ENCODE peak calls at places on chromosomes 2 and 18, in ten cellular contexts. One of them, this sample, is unnamed.

GRCh38 chr2:16104345-16105177 is 164.2 kb downstream of the MYCN start:
- DNase-seq in spleen: no peak
- DNase-seq in K562: no peak
- DNase-seq in sigmoid colon: no peak
- DNase-seq in HCT116: no peak
- DNase-seq in H1: peak; percentile 49
- DNase-seq in Panc1: no peak
- DNase-seq in breast epithelium: no peak
- DNase-seq in transverse colon: no peak
- DNase-seq in prostate gland: no peak
- DNase-seq in this sample: no peak

GRCh38 chr18:62717850-62718229 is 2.5 kb downstream of the PHLPP1 start:
- DNase-seq in prostate gland: no peak
- DNase-seq in spleen: no peak
- DNase-seq in H1: no peak
- DNase-seq in breast epithelium: no peak
- DNase-seq in transverse colon: no peak
- DNase-seq in Panc1: no peak
- DNase-seq in sigmoid colon: no peak
- DNase-seq in HCT116: no peak
- DNase-seq in K562: no peak
- DNase-seq in this sample: no peak

GRCh38 chr2:230913406-230913805 is 11.6 kb downstream of the GPR55 start:
- DNase-seq in sigmoid colon: peak; percentile 77
- DNase-seq in Panc1: no peak
- DNase-seq in HCT116: peak; percentile 15
- DNase-seq in K562: peak; percentile 56
- DNase-seq in prostate gland: no peak
- DNase-seq in H1: no peak
- DNase-seq in spleen: peak; percentile 78
- DNase-seq in transverse colon: peak; percentile 76
- DNase-seq in breast epithelium: no peak
- DNase-seq in this sample: no peak

GRCh38 chr2:45483997-45484396 is 127.1 kb downstream of the SRBD1 start:
- DNase-seq in breast epithelium: no peak
- DNase-seq in H1: no peak
- DNase-seq in HCT116: peak; percentile 4
- DNase-seq in prostate gland: no peak
- DNase-seq in Panc1: no peak
- DNase-seq in transverse colon: no peak
- DNase-seq in K562: no peak
- DNase-seq in spleen: no peak
- DNase-seq in sigmoid colon: no peak
- DNase-seq in this sample: no peak

GRCh38 chr18:21303445-21303844 is 61.4 kb downstream of the GREB1L start:
- DNase-seq in prostate gland: no peak
- DNase-seq in breast epithelium: no peak
- DNase-seq in H1: no peak
- DNase-seq in K562: no peak
- DNase-seq in sigmoid colon: no peak
- DNase-seq in transverse colon: no peak
- DNase-seq in Panc1: no peak
- DNase-seq in HCT116: peak; percentile 29
- DNase-seq in spleen: no peak
- DNase-seq in this sample: no peak

GRCh38 chr2:237882510-237883481 is 23.4 kb downstream of the RAMP1 start:
- DNase-seq in prostate gland: no peak
- DNase-seq in H1: no peak
- DNase-seq in HCT116: no peak
- DNase-seq in K562: no peak
- DNase-seq in breast epithelium: peak; percentile 34
- DNase-seq in sigmoid colon: peak; percentile 87
- DNase-seq in transverse colon: no peak
- DNase-seq in spleen: peak; percentile 59
- DNase-seq in Panc1: no peak
- DNase-seq in this sample: no peak

GRCh38 chr2:171703574-171704347 is 16.5 kb downstream of the DYNC1I2 start:
- DNase-seq in transverse colon: no peak
- DNase-seq in HCT116: peak; percentile 29
- DNase-seq in Panc1: no peak
- DNase-seq in K562: peak; percentile 59
- DNase-seq in spleen: no peak
- DNase-seq in sigmoid colon: no peak
- DNase-seq in prostate gland: no peak
- DNase-seq in breast epithelium: no peak
- DNase-seq in H1: no peak
- DNase-seq in this sample: no peak

GRCh38 chr18:77114564-77115391 is 17.8 kb downstream of the MBP start:
- DNase-seq in HCT116: no peak
- DNase-seq in spleen: peak; percentile 95
- DNase-seq in sigmoid colon: peak; percentile 91
- DNase-seq in K562: peak; percentile 15
- DNase-seq in transverse colon: peak; percentile 83
- DNase-seq in H1: no peak
- DNase-seq in Panc1: no peak
- DNase-seq in prostate gland: peak; percentile 93
- DNase-seq in breast epithelium: peak; percentile 64
- DNase-seq in this sample: peak; percentile 99

GRCh38 chr2:105760639-105761337 is 16.1 kb downstream of the NCK2 start:
- DNase-seq in spleen: no peak
- DNase-seq in prostate gland: no peak
- DNase-seq in sigmoid colon: no peak
- DNase-seq in HCT116: no peak
- DNase-seq in K562: no peak
- DNase-seq in H1: no peak
- DNase-seq in transverse colon: no peak
- DNase-seq in Panc1: no peak
- DNase-seq in breast epithelium: no peak
- DNase-seq in this sample: no peak

GRCh38 chr2:13572466-13572865 is 855.7 kb downstream of the TRIB2 start:
- DNase-seq in Panc1: no peak
- DNase-seq in H1: no peak
- DNase-seq in spleen: no peak
- DNase-seq in transverse colon: no peak
- DNase-seq in HCT116: no peak
- DNase-seq in breast epithelium: no peak
- DNase-seq in K562: no peak
- DNase-seq in sigmoid colon: no peak
- DNase-seq in prostate gland: no peak
- DNase-seq in this sample: no peak

GRCh38 chr2:13576634-13577033 is 859.9 kb downstream of the TRIB2 start:
- DNase-seq in Panc1: no peak
- DNase-seq in HCT116: no peak
- DNase-seq in prostate gland: no peak
- DNase-seq in transverse colon: no peak
- DNase-seq in sigmoid colon: no peak
- DNase-seq in H1: no peak
- DNase-seq in breast epithelium: no peak
- DNase-seq in spleen: no peak
- DNase-seq in K562: no peak
- DNase-seq in this sample: no peak

GRCh38 chr2:13578547-13578946 is 861.8 kb downstream of the TRIB2 start:
- DNase-seq in Panc1: no peak
- DNase-seq in K562: no peak
- DNase-seq in HCT116: no peak
- DNase-seq in sigmoid colon: no peak
- DNase-seq in H1: no peak
- DNase-seq in transverse colon: no peak
- DNase-seq in breast epithelium: no peak
- DNase-seq in spleen: no peak
- DNase-seq in prostate gland: no peak
- DNase-seq in this sample: no peak

GRCh38 chr2:13574831-13575230 is 858.1 kb downstream of the TRIB2 start:
- DNase-seq in Panc1: no peak
- DNase-seq in K562: no peak
- DNase-seq in H1: no peak
- DNase-seq in transverse colon: no peak
- DNase-seq in spleen: no peak
- DNase-seq in breast epithelium: no peak
- DNase-seq in prostate gland: no peak
- DNase-seq in HCT116: no peak
- DNase-seq in sigmoid colon: no peak
- DNase-seq in this sample: no peak
- H3K9me3 ChIP-seq in Panc1: no peaks in the 10 kb centered on the region
- H3K9me3 ChIP-seq in K562: no peaks in the 10 kb centered on the region
- H3K9me3 ChIP-seq in H1: no peaks in the 10 kb centered on the region
- H3K9me3 ChIP-seq in transverse colon: no peaks in the 10 kb centered on the region
- H3K9me3 ChIP-seq in spleen: no peaks in the 10 kb centered on the region
- H3K9me3 ChIP-seq in breast epithelium: no peaks in the 10 kb centered on the region
- H3K9me3 ChIP-seq in prostate gland: no peaks in the 10 kb centered on the region
- H3K9me3 ChIP-seq in HCT116: peaks cover 24% of the 10 kb centered on the region
- H3K9me3 ChIP-seq in sigmoid colon: no peaks in the 10 kb centered on the region
- H3K9me3 ChIP-seq in this sample: no peaks in the 10 kb centered on the region

DNA sequence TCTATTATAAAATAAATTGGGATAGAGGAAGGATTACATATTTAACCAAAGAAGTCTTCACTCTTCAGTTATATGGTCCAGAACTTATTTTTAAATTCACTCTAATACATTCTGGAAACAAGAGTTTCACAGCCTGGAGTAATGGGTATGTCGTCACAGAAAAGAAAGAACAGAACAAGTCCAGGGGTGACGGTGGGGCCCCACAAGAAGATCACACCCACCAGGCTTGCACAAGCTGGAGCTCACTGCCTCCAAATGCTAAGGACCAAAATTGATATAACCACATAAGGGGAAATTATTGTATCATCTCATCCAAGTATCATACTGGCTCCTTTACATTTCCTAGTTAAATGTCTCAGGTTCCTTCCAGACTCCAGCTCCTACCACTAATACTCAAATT is 11.3 kb downstream of the LRPPRC start:
- DNase-seq in K562: no peak
- DNase-seq in prostate gland: no peak
- DNase-seq in sigmoid colon: no peak
- DNase-seq in H1: no peak
- DNase-seq in Panc1: no peak
- DNase-seq in transverse colon: no peak
- DNase-seq in HCT116: no peak
- DNase-seq in breast epithelium: no peak
- DNase-seq in spleen: no peak
- DNase-seq in this sample: no peak
- TF ChIP-seq POLR2AphosphoS5 in K562: no peak
- TF ChIP-seq POLR2AphosphoS5 in prostate gland: no peak
- TF ChIP-seq POLR2AphosphoS5 in sigmoid colon: no peak
- TF ChIP-seq POLR2AphosphoS5 in H1: no peak
- TF ChIP-seq POLR2AphosphoS5 in Panc1: no peak
- TF ChIP-seq POLR2AphosphoS5 in transverse colon: no peak
- TF ChIP-seq POLR2AphosphoS5 in HCT116: no peak
- TF ChIP-seq POLR2AphosphoS5 in breast epithelium: no peak
- TF ChIP-seq POLR2AphosphoS5 in spleen: no peak
- TF ChIP-seq POLR2AphosphoS5 in this sample: no peak

GRCh38 chr2:135657806-135658582 is 83.7 kb upstream of the UBXN4 start:
- DNase-seq in sigmoid colon: no peak
- DNase-seq in Panc1: no peak
- DNase-seq in spleen: no peak
- DNase-seq in H1: no peak
- DNase-seq in HCT116: no peak
- DNase-seq in prostate gland: no peak
- DNase-seq in transverse colon: no peak
- DNase-seq in breast epithelium: no peak
- DNase-seq in K562: no peak
- DNase-seq in this sample: no peak
- H3K27ac ChIP-seq in sigmoid colon: no peak overlapping the region
- H3K27ac ChIP-seq in Panc1: no peak overlapping the region
- H3K27ac ChIP-seq in spleen: no peak overlapping the region
- H3K27ac ChIP-seq in H1: no peak overlapping the region
- H3K27ac ChIP-seq in HCT116: no peak overlapping the region
- H3K27ac ChIP-seq in prostate gland: no peak overlapping the region
- H3K27ac ChIP-seq in transverse colon: no peak overlapping the region
- H3K27ac ChIP-seq in breast epithelium: no peak overlapping the region
- H3K27ac ChIP-seq in K562: no peak overlapping the region
- H3K27ac ChIP-seq in this sample: no peak overlapping the region

GRCh38 chr2:108575132-108575966 is 41.1 kb downstream of the LIMS1 start:
- DNase-seq in transverse colon: no peak
- DNase-seq in Panc1: no peak
- DNase-seq in H1: no peak
- DNase-seq in HCT116: no peak
- DNase-seq in K562: no peak
- DNase-seq in spleen: no peak
- DNase-seq in prostate gland: no peak
- DNase-seq in sigmoid colon: no peak
- DNase-seq in breast epithelium: no peak
- DNase-seq in this sample: no peak
- H3K9me3 ChIP-seq in transverse colon: no peaks in the 10 kb centered on the region
- H3K9me3 ChIP-seq in Panc1: no peaks in the 10 kb centered on the region
- H3K9me3 ChIP-seq in H1: no peaks in the 10 kb centered on the region
- H3K9me3 ChIP-seq in HCT116: no peaks in the 10 kb centered on the region
- H3K9me3 ChIP-seq in K562: no peaks in the 10 kb centered on the region
- H3K9me3 ChIP-seq in spleen: no peaks in the 10 kb centered on the region
- H3K9me3 ChIP-seq in prostate gland: no peaks in the 10 kb centered on the region
- H3K9me3 ChIP-seq in sigmoid colon: no peaks in the 10 kb centered on the region
- H3K9me3 ChIP-seq in breast epithelium: no peaks in the 10 kb centered on the region
- H3K9me3 ChIP-seq in this sample: no peaks in the 10 kb centered on the region

GRCh38 chr18:30862900-30863299 is 179.6 kb downstream of the DSC3 start:
- DNase-seq in breast epithelium: no peak
- DNase-seq in sigmoid colon: no peak
- DNase-seq in K562: peak; percentile 11
- DNase-seq in H1: no peak
- DNase-seq in transverse colon: no peak
- DNase-seq in Panc1: no peak
- DNase-seq in spleen: no peak
- DNase-seq in prostate gland: no peak
- DNase-seq in HCT116: no peak
- DNase-seq in this sample: no peak
- TF ChIP-seq POLR2AphosphoS5 in breast epithelium: no peak
- TF ChIP-seq POLR2AphosphoS5 in sigmoid colon: no peak
- TF ChIP-seq POLR2AphosphoS5 in K562: no peak
- TF ChIP-seq POLR2AphosphoS5 in H1: no peak
- TF ChIP-seq POLR2AphosphoS5 in transverse colon: no peak
- TF ChIP-seq POLR2AphosphoS5 in Panc1: no peak
- TF ChIP-seq POLR2AphosphoS5 in spleen: no peak
- TF ChIP-seq POLR2AphosphoS5 in prostate gland: no peak
- TF ChIP-seq POLR2AphosphoS5 in HCT116: no peak
- TF ChIP-seq POLR2AphosphoS5 in this sample: no peak

DNA sequence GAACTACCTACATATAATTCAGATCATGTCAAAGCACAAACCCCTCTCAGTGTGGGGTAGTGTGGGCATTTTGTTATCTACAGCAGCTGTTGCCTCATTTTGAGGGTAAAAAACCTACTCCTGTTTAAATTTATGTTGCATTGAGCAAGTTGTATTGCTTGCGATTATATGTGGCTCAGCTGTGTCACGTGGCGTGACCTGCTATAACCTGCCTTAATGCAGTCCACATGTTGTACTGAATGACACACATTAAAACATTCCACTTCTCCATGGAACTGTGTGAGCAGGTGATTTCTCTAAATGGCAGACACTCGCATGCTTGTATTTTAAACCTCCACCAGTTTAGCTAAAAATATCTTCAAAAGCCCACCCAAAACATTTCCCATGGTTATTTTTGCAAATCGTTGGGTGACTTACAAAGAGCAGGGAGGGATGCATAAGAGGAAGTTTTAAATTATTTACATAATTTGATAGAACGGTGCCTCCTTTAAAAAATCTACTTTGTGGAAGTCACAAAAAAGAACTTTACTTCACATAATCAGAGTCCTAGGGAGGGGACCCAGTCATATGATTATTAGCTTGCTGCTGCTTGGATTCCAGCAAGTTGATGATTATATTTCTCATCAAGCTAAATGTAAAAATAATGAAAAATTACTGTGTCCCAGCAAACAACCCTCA is 163.3 kb upstream of the ZEB2 start:
- DNase-seq in H1: no peak
- DNase-seq in HCT116: no peak
- DNase-seq in K562: no peak
- DNase-seq in prostate gland: no peak
- DNase-seq in spleen: no peak
- DNase-seq in Panc1: no peak
- DNase-seq in breast epithelium: no peak
- DNase-seq in transverse colon: no peak
- DNase-seq in sigmoid colon: no peak
- DNase-seq in this sample: no peak
- H3K27ac ChIP-seq in H1: no peak overlapping the region
- H3K27ac ChIP-seq in HCT116: no peak overlapping the region
- H3K27ac ChIP-seq in K562: peak overlapping the region; percentile 55
- H3K27ac ChIP-seq in prostate gland: no peak overlapping the region
- H3K27ac ChIP-seq in spleen: no peak overlapping the region
- H3K27ac ChIP-seq in Panc1: no peak overlapping the region
- H3K27ac ChIP-seq in breast epithelium: no peak overlapping the region
- H3K27ac ChIP-seq in transverse colon: no peak overlapping the region
- H3K27ac ChIP-seq in sigmoid colon: no peak overlapping the region
- H3K27ac ChIP-seq in this sample: no peak overlapping the region

This sample was measured in vagina.